ENCODE peak calls at places on chromosomes 16 and 17, in nine cellular contexts. One of them, this sample, is unnamed.
A peak's percentile ranks its signal among the peaks of the same experiment; 100 is the strongest.

GRCh38 chr16:1272453-1273198 is 16.8 kb downstream of the TPSD1 start:
- DNase-seq in hippocampal formation: no peak
- DNase-seq in central memory CD4-positive, alpha-beta T cell: no peak
- DNase-seq in heart right ventricle: no peak
- DNase-seq in stimulated activated CD4-positive, alpha-beta T cell treated with anti-CD3 and anti-CD28 coated beads, Interleukin-1b, Interleukin-23, amount 100 ng/mL, for 24 hours: no peak
- DNase-seq in neural crest cell: no peak
- DNase-seq in A549: no peak
- DNase-seq in lower lobe of right lung: no peak
- DNase-seq in NAMALWA: no peak
- DNase-seq in this sample: no peak

GRCh38 chr17:11996722-11997146 is 541 bp downstream of the ZNF18 start:
- DNase-seq in NAMALWA: peak; percentile 68
- DNase-seq in central memory CD4-positive, alpha-beta T cell: no peak
- DNase-seq in hippocampal formation: peak; percentile 52
- DNase-seq in lower lobe of right lung: no peak
- DNase-seq in stimulated activated CD4-positive, alpha-beta T cell treated with anti-CD3 and anti-CD28 coated beads, Interleukin-1b, Interleukin-23, amount 100 ng/mL, for 24 hours: no peak
- DNase-seq in neural crest cell: no peak
- DNase-seq in A549: peak; percentile 59
- DNase-seq in heart right ventricle: peak; percentile 40
- DNase-seq in this sample: peak; percentile 28

GRCh38 chr16:84481051-84481735 is 23.3 kb downstream of the MEAK7 start:
- DNase-seq in lower lobe of right lung: no peak
- DNase-seq in heart right ventricle: no peak
- DNase-seq in A549: no peak
- DNase-seq in stimulated activated CD4-positive, alpha-beta T cell treated with anti-CD3 and anti-CD28 coated beads, Interleukin-1b, Interleukin-23, amount 100 ng/mL, for 24 hours: no peak
- DNase-seq in central memory CD4-positive, alpha-beta T cell: no peak
- DNase-seq in NAMALWA: no peak
- DNase-seq in hippocampal formation: no peak
- DNase-seq in neural crest cell: no peak
- DNase-seq in this sample: no peak

GRCh38 chr16:56311208-56312027 is 113.9 kb downstream of the AMFR start:
- DNase-seq in stimulated activated CD4-positive, alpha-beta T cell treated with anti-CD3 and anti-CD28 coated beads, Interleukin-1b, Interleukin-23, amount 100 ng/mL, for 24 hours: no peak
- DNase-seq in neural crest cell: no peak
- DNase-seq in heart right ventricle: no peak
- DNase-seq in A549: no peak
- DNase-seq in hippocampal formation: no peak
- DNase-seq in NAMALWA: peak; percentile 13
- DNase-seq in lower lobe of right lung: no peak
- DNase-seq in central memory CD4-positive, alpha-beta T cell: no peak
- DNase-seq in this sample: no peak

GRCh38 chr16:29830774-29831173 is 10.5 kb downstream of the MVP start:
- DNase-seq in hippocampal formation: no peak
- DNase-seq in lower lobe of right lung: no peak
- DNase-seq in heart right ventricle: no peak
- DNase-seq in stimulated activated CD4-positive, alpha-beta T cell treated with anti-CD3 and anti-CD28 coated beads, Interleukin-1b, Interleukin-23, amount 100 ng/mL, for 24 hours: no peak
- DNase-seq in NAMALWA: no peak
- DNase-seq in central memory CD4-positive, alpha-beta T cell: no peak
- DNase-seq in neural crest cell: no peak
- DNase-seq in A549: no peak
- DNase-seq in this sample: no peak

GRCh38 chr17:13393841-13394710 is 207.7 kb downstream of the HS3ST3A1 start:
- DNase-seq in hippocampal formation: no peak
- DNase-seq in stimulated activated CD4-positive, alpha-beta T cell treated with anti-CD3 and anti-CD28 coated beads, Interleukin-1b, Interleukin-23, amount 100 ng/mL, for 24 hours: no peak
- DNase-seq in A549: no peak
- DNase-seq in NAMALWA: no peak
- DNase-seq in lower lobe of right lung: no peak
- DNase-seq in central memory CD4-positive, alpha-beta T cell: no peak
- DNase-seq in neural crest cell: no peak
- DNase-seq in heart right ventricle: no peak
- DNase-seq in this sample: peak; percentile 94

GRCh38 chr17:57211543-57211942 is 44.8 kb upstream of the MSI2 start:
- DNase-seq in stimulated activated CD4-positive, alpha-beta T cell treated with anti-CD3 and anti-CD28 coated beads, Interleukin-1b, Interleukin-23, amount 100 ng/mL, for 24 hours: no peak
- DNase-seq in central memory CD4-positive, alpha-beta T cell: no peak
- DNase-seq in lower lobe of right lung: no peak
- DNase-seq in NAMALWA: no peak
- DNase-seq in neural crest cell: no peak
- DNase-seq in A549: peak; percentile 33
- DNase-seq in heart right ventricle: no peak
- DNase-seq in hippocampal formation: no peak
- DNase-seq in this sample: peak; percentile 15

GRCh38 chr17:42878123-42878880 is 22.3 kb upstream of the G6PC1 start:
- DNase-seq in lower lobe of right lung: no peak
- DNase-seq in neural crest cell: no peak
- DNase-seq in stimulated activated CD4-positive, alpha-beta T cell treated with anti-CD3 and anti-CD28 coated beads, Interleukin-1b, Interleukin-23, amount 100 ng/mL, for 24 hours: no peak
- DNase-seq in hippocampal formation: no peak
- DNase-seq in heart right ventricle: peak; percentile 20
- DNase-seq in central memory CD4-positive, alpha-beta T cell: no peak
- DNase-seq in NAMALWA: no peak
- DNase-seq in A549: no peak
- DNase-seq in this sample: no peak

This sample was measured in IMR-90.